ENCODE peak calls at places on chromosome 2, in six cellular contexts. P is HCT116, Q is H1, Z is GM12878, H is NT2/D1, J is K562. X is an unnamed sample.

GRCh38 chr2:63842149-63843061 is 709 bp downstream of the UGP2 start:
- DNase-seq in P (no peak), Q (no peak), Z (no peak), H (no peak), J (peak; percentile 21), X (peak; percentile 73)

GRCh38 chr2:168559187-168559586 is 103.1 kb downstream of the CERS6 start:
- DNase-seq in P (peak; percentile 3), Q (no peak), Z (no peak), H (no peak), J (no peak), X (no peak)

GRCh38 chr2:215624423-215624829 is 188.6 kb upstream of the FN1 start:
- DNase-seq in P (no peak), Q (no peak), Z (no peak), H (no peak), J (no peak), X (peak; percentile 95)

GRCh38 chr2:48954935-48955334 is 199.4 kb downstream of the FSHR start:
- DNase-seq in P (no peak), Q (no peak), Z (no peak), H (no peak), J (no peak), X (no peak)

GRCh38 chr2:71001592-71002570 is 7.2 kb upstream of the TEX261 start:
- DNase-seq in P (no peak), Q (peak; percentile 61), Z (no peak), H (peak; percentile 69), J (peak; percentile 12), X (no peak)

GRCh38 chr2:177763532-177764265 is 308.9 kb downstream of the PDE11A start:
- DNase-seq in P (peak; percentile 72), Q (peak; percentile 93), Z (no peak), H (peak; percentile 78), J (peak; percentile 87), X (peak; percentile 70)

GRCh38 chr2:118310878-118311442 is 222.7 kb downstream of the INSIG2 start:
- DNase-seq in P (no peak), Q (peak; percentile 81), Z (no peak), H (no peak), J (peak; percentile 13), X (no peak)

GRCh38 chr2:191030521-191031154 is 16.7 kb upstream of the STAT1 start:
- DNase-seq in P (no peak), Q (no peak), Z (no peak), H (no peak), J (peak; percentile 18), X (peak; percentile 52)

GRCh38 chr2:108417254-108417653 is 31.8 kb upstream of the GCC2 start:
- DNase-seq in P (peak; percentile 41), Q (no peak), Z (no peak), H (no peak), J (no peak), X (peak; percentile 80)

GRCh38 chr2:43737097-43737854 is 36.6 kb upstream of the DYNC2LI1 start:
- DNase-seq in P (peak; percentile 18), Q (no peak), Z (no peak), H (no peak), J (no peak), X (no peak)

GRCh38 chr2:238087211-238087610 is 12.9 kb upstream of the ESPNL start:
- DNase-seq in P (no peak), Q (no peak), Z (no peak), H (no peak), J (no peak), X (no peak)

GRCh38 chr2:188291617-188292445 is at the start of gene GULP1:
- DNase-seq in P (no peak), Q (peak; percentile 84), Z (no peak), H (peak; percentile 75), J (peak; percentile 60), X (peak; percentile 18)

GRCh38 chr2:220440731-220441130 is 813.3 kb downstream of the SLC4A3 start:
- DNase-seq in P (no peak), Q (no peak), Z (no peak), H (no peak), J (no peak), X (no peak)

GRCh38 chr2:237922641-237923361 is 44.0 kb upstream of the UBE2F start:
- DNase-seq in P (peak; percentile 49), Q (no peak), Z (no peak), H (no peak), J (no peak), X (no peak)

DNA sequence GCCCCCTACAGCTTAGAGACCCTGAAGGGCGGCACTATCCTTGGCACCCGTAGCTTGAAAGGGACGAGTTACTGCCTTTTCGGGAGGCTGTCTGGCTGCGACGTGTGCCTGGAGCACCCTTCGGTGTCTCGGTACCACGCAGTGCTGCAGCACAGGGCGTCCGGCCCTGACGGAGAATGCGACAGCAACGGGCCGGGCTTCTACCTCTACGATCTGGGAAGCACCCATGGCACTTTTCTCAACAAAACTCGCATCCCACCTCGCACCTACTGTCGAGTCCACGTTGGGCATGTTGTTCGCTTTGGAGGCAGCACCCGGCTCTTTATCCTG is 521 bp downstream of the SLC4A1AP start:
- DNase-seq in P (no peak), Q (no peak), Z (no peak), H (no peak), J (no peak), X (no peak)
- TF ChIP-seq ZNF274 in P (no peak), Q (no peak), Z (no peak), H (no peak), J (no peak), X (no peak)

DNA sequence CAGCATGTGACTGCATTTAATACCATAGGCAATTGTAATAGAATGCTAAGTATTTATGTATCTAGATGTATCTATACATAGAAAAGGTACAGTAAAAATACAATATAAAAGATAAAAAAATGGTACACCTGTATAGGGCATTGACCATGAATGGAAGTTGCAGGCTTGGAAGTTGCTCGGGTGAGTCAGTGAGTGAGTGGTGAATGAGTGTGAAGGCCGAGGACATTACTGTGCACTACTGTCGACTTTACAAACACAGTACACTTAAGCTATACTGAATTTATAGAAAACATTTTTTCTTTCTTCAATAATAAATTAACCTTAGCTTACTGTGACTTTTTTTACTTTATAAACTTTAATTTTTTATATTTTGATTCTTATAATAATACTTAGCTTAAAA is 8.9 kb downstream of the DIS3L2 start:
- DNase-seq in P (no peak), Q (no peak), Z (no peak), H (no peak), J (no peak), X (no peak)
- TF ChIP-seq ZNF274 in P (no peak), Q (no peak), Z (no peak), H (no peak), J (no peak), X (no peak)

GRCh38 chr2:196077821-196078220 is 9.2 kb upstream of the DNAH7 start:
- DNase-seq in P (no peak), Q (no peak), Z (no peak), H (no peak), J (no peak), X (no peak)
- TF ChIP-seq ZNF274 in P (no peak), Q (no peak), Z (no peak), H (no peak), J (no peak), X (no peak)

GRCh38 chr2:181886192-181886591 is 5.3 kb upstream of the ITPRID2 start:
- DNase-seq in P (no peak), Q (no peak), Z (no peak), H (no peak), J (no peak), X (no peak)
- TF ChIP-seq ZNF274 in P (no peak), Q (no peak), Z (no peak), H (no peak), J (no peak), X (no peak)

DNA sequence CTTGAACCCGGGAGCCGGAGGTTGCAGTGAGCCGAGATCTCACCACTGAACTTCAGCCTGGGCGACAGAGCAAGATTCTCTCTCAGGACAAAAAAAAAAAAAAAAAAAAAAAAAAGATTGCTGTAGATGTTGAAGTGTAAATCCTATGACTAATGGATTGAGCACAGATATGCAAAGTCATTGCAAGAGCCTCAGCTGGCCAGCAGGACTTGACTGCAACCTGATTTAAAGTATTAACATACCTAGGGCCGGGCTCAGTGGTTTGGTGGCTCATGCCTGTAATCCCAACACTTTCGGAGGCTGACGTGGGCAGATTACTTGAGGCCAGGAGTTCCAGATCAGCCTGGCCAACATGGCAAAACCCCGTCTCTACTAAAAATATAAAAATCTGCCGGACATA is 103.4 kb upstream of the MSH2 start:
- DNase-seq in P (no peak), Q (no peak), Z (no peak), H (no peak), J (no peak), X (no peak)
- TF ChIP-seq ZNF274 in P (no peak), Q (no peak), Z (no peak), H (no peak), J (no peak), X (no peak)

DNA sequence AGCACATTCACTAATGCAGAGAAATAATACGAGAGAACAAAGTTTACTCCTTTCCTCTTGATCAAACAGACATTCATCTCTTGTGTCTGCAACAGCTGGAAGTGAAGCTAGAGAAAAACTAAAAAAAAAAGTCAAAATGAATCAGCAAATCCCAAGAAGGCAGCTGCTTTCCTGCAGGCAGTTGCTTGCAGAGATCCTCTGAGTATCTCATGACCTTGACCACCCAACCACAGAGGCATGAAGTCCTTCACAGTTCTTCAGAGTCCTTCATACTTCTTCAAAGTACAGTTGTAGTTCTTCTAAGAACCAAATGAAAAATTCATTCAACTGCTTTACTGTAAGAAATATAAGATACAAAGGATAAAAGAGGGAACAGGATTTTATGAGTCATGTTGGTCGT is 97.2 kb upstream of the ACVR1C start:
- DNase-seq in P (no peak), Q (no peak), Z (no peak), H (no peak), J (no peak), X (no peak)
- TF ChIP-seq ZNF274 in P (no peak), Q (no peak), Z (no peak), H (no peak), J (no peak), X (no peak)

GRCh38 chr2:19607931-19608762 is 249.7 kb upstream of the OSR1 start:
- DNase-seq in P (no peak), Q (no peak), Z (no peak), H (no peak), J (no peak), X (no peak)
- TF ChIP-seq ZNF274 in P (no peak), Q (no peak), Z (no peak), H (no peak), J (no peak), X (no peak)

GRCh38 chr2:133286326-133286922 is 281.8 kb downstream of the NCKAP5 start:
- DNase-seq in P (no peak), Q (no peak), Z (no peak), H (no peak), J (no peak), X (no peak)

GRCh38 chr2:133292267-133292666 is 276.0 kb downstream of the NCKAP5 start:
- DNase-seq in P (no peak), Q (no peak), Z (no peak), H (no peak), J (no peak), X (no peak)

GRCh38 chr2:133293544-133294270 is 274.6 kb downstream of the NCKAP5 start:
- DNase-seq in P (no peak), Q (no peak), Z (no peak), H (no peak), J (no peak), X (no peak)

GRCh38 chr2:133287709-133288108 is 280.6 kb downstream of the NCKAP5 start:
- DNase-seq in P (no peak), Q (no peak), Z (no peak), H (no peak), J (no peak), X (no peak)
- TF ChIP-seq ZNF274 in P (no peak), Q (no peak), Z (no peak), H (no peak), J (no peak), X (no peak)

GRCh38 chr2:20188851-20189250 is 36.1 kb downstream of the SDC1 start:
- DNase-seq in P (no peak), Q (peak; percentile 64), Z (no peak), H (peak; percentile 55), J (no peak), X (no peak)
- TF ChIP-seq ZNF274 in P (no peak), Q (no peak), Z (no peak), H (no peak), J (no peak), X (no peak)

X was measured in HepG2.